ENCODE peak calls at places on chromosomes 4 and X, in nine cellular contexts. H, U, D, J, Q, N, C, W and X are unnamed samples.

GRCh38 chr4:14446311-14446710 is 556.0 kb upstream of the CPEB2 start:
- DNase-seq in H (peak; percentile 6), U (no peak), D (no peak), J (no peak), Q (no peak), N (no peak), C (no peak), W (no peak), X (no peak)

GRCh38 chr4:152047451-152047850 is 286.6 kb upstream of the GATB start:
- DNase-seq in H (no peak), U (no peak), D (no peak), J (no peak), Q (no peak), N (no peak), C (no peak), W (no peak), X (no peak)

GRCh38 chrX:50586980-50587379 is 116.4 kb upstream of the DGKK start:
- DNase-seq in H (no peak), U (no peak), D (no peak), J (no peak), Q (no peak), N (no peak), C (no peak), W (no peak), X (no peak)

GRCh38 chr4:60133414-60133813 is 1066.7 kb upstream of the ADGRL3 start:
- DNase-seq in H (no peak), U (no peak), D (no peak), J (no peak), Q (no peak), N (no peak), C (no peak), W (no peak), X (no peak)

GRCh38 chrX:68420559-68420958 is 12.7 kb downstream of the OPHN1 start:
- DNase-seq in H (no peak), U (no peak), D (no peak), J (no peak), Q (no peak), N (no peak), C (no peak), W (no peak), X (no peak)

GRCh38 chr4:48081196-48081595 is 52.9 kb downstream of the TXK start:
- DNase-seq in H (no peak), U (no peak), D (no peak), J (no peak), Q (no peak), N (no peak), C (no peak), W (no peak), X (no peak)

GRCh38 chrX:130110379-130111219 is at the start of gene ELF4:
- DNase-seq in H (peak; percentile 77), U (no peak), D (no peak), J (no peak), Q (no peak), N (peak; percentile 36), C (peak; percentile 54), W (peak; percentile 9), X (no peak)

GRCh38 chr4:118557298-118557851 is 127.8 kb upstream of the METTL14 start:
- DNase-seq in H (peak; percentile 11), U (no peak), D (no peak), J (no peak), Q (no peak), N (peak; percentile 32), C (no peak), W (no peak), X (no peak)

GRCh38 chrX:12228862-12229261 is 90.6 kb downstream of the FRMPD4 start:
- DNase-seq in H (no peak), U (no peak), D (no peak), J (no peak), Q (no peak), N (no peak), C (no peak), W (no peak), X (no peak)

GRCh38 chr4:168480991-168481588 is 798 bp upstream of the DDX60L start:
- DNase-seq in H (peak; percentile 51), U (no peak), D (peak; percentile 15), J (no peak), Q (no peak), N (peak; percentile 92), C (peak; percentile 3), W (no peak), X (peak; percentile 61)

GRCh38 chr4:88573995-88574394 is 18.3 kb upstream of the HERC3 start:
- DNase-seq in H (no peak), U (no peak), D (no peak), J (no peak), Q (no peak), N (no peak), C (no peak), W (no peak), X (no peak)

GRCh38 chr4:181271241-181271640 is 972.0 kb upstream of the TENM3 start:
- DNase-seq in H (no peak), U (no peak), D (no peak), J (no peak), Q (no peak), N (no peak), C (no peak), W (no peak), X (no peak)

GRCh38 chr4:15677507-15677988 is 4.1 kb upstream of the FAM200B start:
- DNase-seq in H (no peak), U (no peak), D (no peak), J (no peak), Q (no peak), N (no peak), C (no peak), W (no peak), X (no peak)

GRCh38 chrX:100720301-100720700 is 11.6 kb downstream of the SYTL4 start:
- DNase-seq in H (no peak), U (no peak), D (no peak), J (peak; percentile 89), Q (no peak), N (no peak), C (no peak), W (no peak), X (peak; percentile 78)